ENCODE peak calls at places on chromosome 6, in six cellular contexts. X is bronchial epithelial cell, Y is sigmoid colon, V is neural progenitor cell, T is IMR-90, W is islet precursor cell. A is an unnamed sample.

GRCh38 chr6:102774326-102774725 is 1380.8 kb downstream of the GRIK2 start:
- DNase-seq in X (no peak), Y (no peak), V (no peak), T (no peak), W (no peak), A (no peak)

GRCh38 chr6:15246217-15247211 is 645 bp downstream of the JARID2 start:
- DNase-seq in X (peak), Y (no peak), V (peak), T (peak), W (no peak), A (no peak)

GRCh38 chr6:163392533-163392932 is 22.0 kb upstream of the QKI start:
- DNase-seq in X (peak), Y (no peak), V (no peak), T (peak), W (peak), A (peak)

GRCh38 chr6:136192917-136193316 is 57.2 kb downstream of the MTFR2 start:
- DNase-seq in X (no peak), Y (no peak), V (no peak), T (peak), W (no peak), A (no peak)

GRCh38 chr6:149228276-149228962 is 89.1 kb upstream of the TAB2 start:
- DNase-seq in X (no peak), Y (no peak), V (no peak), T (no peak), W (no peak), A (no peak)

GRCh38 chr6:45946887-45947286 is 68.8 kb downstream of the CLIC5 start:
- DNase-seq in X (no peak), Y (no peak), V (no peak), T (peak), W (no peak), A (no peak)

GRCh38 chr6:108174371-108175175 is 8.8 kb downstream of the NR2E1 start:
- DNase-seq in X (peak), Y (no peak), V (peak), T (peak), W (peak), A (peak)

GRCh38 chr6:98924647-98925046 is 23.1 kb downstream of the FBXL4 start:
- DNase-seq in X (no peak), Y (no peak), V (no peak), T (no peak), W (no peak), A (no peak)

GRCh38 chr6:155093430-155093829 is 98.3 kb downstream of the TIAM2 start:
- DNase-seq in X (no peak), Y (no peak), V (no peak), T (no peak), W (no peak), A (no peak)

GRCh38 chr6:144768676-144769599 is 483.8 kb downstream of the UTRN start:
- DNase-seq in X (no peak), Y (no peak), V (no peak), T (no peak), W (no peak), A (no peak)